ENCODE peak calls at places on chromosomes 3 and 15, in four cellular contexts. Y is dorsolateral prefrontal cortex, D is dermis microvascular lymphatic vessel endothelial cell, F is HT1080. G is an unnamed sample.

GRCh38 chr15:78162038-78162437 is 12.9 kb downstream of the IDH3A start:
- DNase-seq in F (no peak), Y (peak; percentile 45), D (no peak), G (no peak)

GRCh38 chr3:77456881-77457280 is 417.0 kb downstream of the ROBO2 start:
- DNase-seq in F (no peak), Y (no peak), D (no peak), G (no peak)

GRCh38 chr15:44788748-44789147 is 52.4 kb downstream of the TRIM69 start:
- DNase-seq in F (peak; percentile 52), Y (no peak), D (peak; percentile 68), G (no peak)

GRCh38 chr3:184186184-184186901 is at the start of gene ABCF3:
- DNase-seq in Y (no peak), D (no peak), F (no peak), G (no peak)

GRCh38 chr15:42457445-42458442 is 33.2 kb downstream of the ZNF106 start:
- DNase-seq in F (no peak), Y (peak; percentile 29), D (peak; percentile 67), G (no peak)

GRCh38 chr3:7504886-7505775 is 644.2 kb downstream of the GRM7 start:
- DNase-seq in Y (no peak), F (peak; percentile 91), D (peak; percentile 89), G (no peak)

GRCh38 chr3:111714305-111714704 is 119.2 kb upstream of the ZBED2 start:
- DNase-seq in D (no peak), Y (no peak), F (peak; percentile 61), G (no peak)

GRCh38 chr3:160163259-160163878 is 61.9 kb upstream of the C3orf80 start:
- DNase-seq in D (peak; percentile 26), Y (no peak), F (no peak), G (no peak)

GRCh38 chr3:183148056-183148455 is 14.5 kb downstream of the LAMP3 start:
- DNase-seq in D (no peak), F (peak; percentile 75), Y (no peak), G (no peak)

GRCh38 chr3:71510485-71510884 is 73.0 kb downstream of the FOXP1 start:
- DNase-seq in Y (no peak), D (no peak), F (peak; percentile 36), G (no peak)

GRCh38 chr3:27657404-27657803 is 64.7 kb downstream of the EOMES start:
- DNase-seq in D (no peak), Y (no peak), F (peak; percentile 84), G (no peak)

GRCh38 chr3:90016492-90017065 is 909.2 kb downstream of the EPHA3 start:
- DNase-seq in Y (no peak), F (no peak), D (no peak), G (no peak)

GRCh38 chr3:182735672-182736071 is 57.6 kb upstream of the ATP11B start:
- DNase-seq in F (no peak), D (peak; percentile 72), Y (no peak), G (no peak)

GRCh38 chr15:74222231-74222511 is 14.0 kb upstream of the CCDC33 start:
- DNase-seq in F (no peak), Y (no peak), D (no peak), G (no peak)

GRCh38 chr3:1446531-1446930 is 353.7 kb downstream of the CNTN6 start:
- DNase-seq in D (no peak), Y (no peak), F (no peak), G (no peak)

GRCh38 chr3:44918581-44918980 is 44.2 kb downstream of the TGM4 start:
- DNase-seq in D (no peak), F (no peak), Y (no peak), G (no peak)

GRCh38 chr15:45549831-45550230 is 27.3 kb upstream of the SLC30A4 start:
- DNase-seq in D (no peak), F (no peak), Y (no peak), G (no peak)